ENCODE peak calls at places on chromosome 7, in four cellular contexts. One of them, this sample, is unnamed.

GRCh38 chr7:8189615-8190014 is 72.4 kb downstream of the ICA1 start:
- ATAC-seq in left colon: no peak
- ATAC-seq in T-helper 17 cell: no peak
- ATAC-seq in natural killer cell: no peak
- ATAC-seq in this sample: no peak

GRCh38 chr7:91280180-91280579 is 15.9 kb downstream of the FZD1 start:
- ATAC-seq in natural killer cell: no peak
- ATAC-seq in T-helper 17 cell: no peak
- ATAC-seq in left colon: no peak
- ATAC-seq in this sample: no peak

GRCh38 chr7:54841772-54842707 is 83.0 kb upstream of the SEC61G start:
- ATAC-seq in natural killer cell: no peak
- ATAC-seq in left colon: no peak
- ATAC-seq in T-helper 17 cell: no peak
- ATAC-seq in this sample: no peak

GRCh38 chr7:192701-193536 is 548 bp downstream of the FAM20C start:
- ATAC-seq in left colon: peak
- ATAC-seq in natural killer cell: peak
- ATAC-seq in T-helper 17 cell: peak
- ATAC-seq in this sample: no peak

GRCh38 chr7:35652124-35652523 is 42.8 kb downstream of the HERPUD2 start:
- ATAC-seq in left colon: no peak
- ATAC-seq in natural killer cell: peak
- ATAC-seq in T-helper 17 cell: no peak
- ATAC-seq in this sample: no peak

GRCh38 chr7:158732483-158733219 is 28.0 kb upstream of the NCAPG2 start:
- ATAC-seq in natural killer cell: peak
- ATAC-seq in T-helper 17 cell: no peak
- ATAC-seq in left colon: no peak
- ATAC-seq in this sample: no peak

GRCh38 chr7:45689011-45689796 is 115.0 kb downstream of the ADCY1 start:
- ATAC-seq in T-helper 17 cell: no peak
- ATAC-seq in left colon: no peak
- ATAC-seq in natural killer cell: no peak
- ATAC-seq in this sample: no peak

GRCh38 chr7:150631084-150631824 is 931 bp downstream of the GIMAP6 start:
- ATAC-seq in natural killer cell: peak
- ATAC-seq in T-helper 17 cell: peak
- ATAC-seq in left colon: peak
- ATAC-seq in this sample: peak

GRCh38 chr7:98955992-98956391 is 77.7 kb downstream of the TRRAP start:
- ATAC-seq in left colon: no peak
- ATAC-seq in T-helper 17 cell: no peak
- ATAC-seq in natural killer cell: no peak
- ATAC-seq in this sample: no peak

GRCh38 chr7:107078517-107078966 is 34.0 kb downstream of the PRKAR2B start:
- ATAC-seq in T-helper 17 cell: no peak
- ATAC-seq in natural killer cell: no peak
- ATAC-seq in left colon: no peak
- ATAC-seq in this sample: no peak

GRCh38 chr7:55377162-55377810 is 12.1 kb downstream of the LANCL2 start:
- ATAC-seq in left colon: no peak
- ATAC-seq in natural killer cell: no peak
- ATAC-seq in T-helper 17 cell: no peak
- ATAC-seq in this sample: no peak

GRCh38 chr7:141363748-141364147 is 187.5 kb upstream of the AGK start:
- ATAC-seq in left colon: no peak
- ATAC-seq in T-helper 17 cell: no peak
- ATAC-seq in natural killer cell: no peak
- ATAC-seq in this sample: no peak

GRCh38 chr7:100933735-100934134 is 15.6 kb upstream of the MUC3A start:
- ATAC-seq in natural killer cell: no peak
- ATAC-seq in left colon: no peak
- ATAC-seq in T-helper 17 cell: no peak
- ATAC-seq in this sample: no peak

GRCh38 chr7:30029696-30030095 is 1.5 kb downstream of the PLEKHA8 start:
- ATAC-seq in left colon: no peak
- ATAC-seq in natural killer cell: no peak
- ATAC-seq in T-helper 17 cell: no peak
- ATAC-seq in this sample: no peak

GRCh38 chr7:42742321-42742720 is 169.5 kb downstream of the C7orf25 start:
- ATAC-seq in left colon: no peak
- ATAC-seq in T-helper 17 cell: no peak
- ATAC-seq in natural killer cell: no peak
- ATAC-seq in this sample: no peak

GRCh38 chr7:52781250-52781649 is 254.2 kb upstream of the POM121L12 start:
- ATAC-seq in T-helper 17 cell: no peak
- ATAC-seq in natural killer cell: no peak
- ATAC-seq in left colon: peak
- ATAC-seq in this sample: no peak

GRCh38 chr7:16265184-16265804 is 156.0 kb downstream of the CRPPA start:
- ATAC-seq in left colon: no peak
- ATAC-seq in T-helper 17 cell: no peak
- ATAC-seq in natural killer cell: no peak
- ATAC-seq in this sample: no peak

GRCh38 chr7:122528879-122529481 is 169.9 kb downstream of the RNF133 start:
- ATAC-seq in left colon: peak
- ATAC-seq in natural killer cell: no peak
- ATAC-seq in T-helper 17 cell: no peak
- ATAC-seq in this sample: no peak

GRCh38 chr7:43729924-43730248 is 563 bp upstream of the COA1 start:
- ATAC-seq in left colon: no peak
- ATAC-seq in natural killer cell: no peak
- ATAC-seq in T-helper 17 cell: no peak
- ATAC-seq in this sample: no peak

GRCh38 chr7:76065016-76065612 is 17.2 kb downstream of the MDH2 start:
- ATAC-seq in left colon: no peak
- ATAC-seq in T-helper 17 cell: no peak
- ATAC-seq in natural killer cell: no peak
- ATAC-seq in this sample: no peak

This sample was measured in esophagus mucosa.